ENCODE peak calls at places on chromosomes 1 and 21, in six cellular contexts. V, I, S, Z, T and L are unnamed samples.

GRCh38 chr1:28887418-28887834 is 26.9 kb upstream of the EPB41 start:
- DNase-seq in T (no peak), I (peak; percentile 41), V (peak; percentile 29), S (no peak), Z (peak; percentile 88), L (no peak)

GRCh38 chr1:192952646-192953045 is 106.5 kb downstream of the UCHL5 start:
- DNase-seq in T (no peak), Z (no peak), V (peak; percentile 33), I (no peak), S (peak; percentile 33), L (no peak)

GRCh38 chr1:101002551-101002950 is 23.0 kb downstream of the DPH5 start:
- DNase-seq in I (no peak), S (peak; percentile 47), T (no peak), Z (no peak), V (no peak), L (no peak)

GRCh38 chr21:45286671-45287437 is 841 bp downstream of the POFUT2 start:
- DNase-seq in T (no peak), S (peak; percentile 15), Z (peak; percentile 82), I (no peak), V (peak; percentile 48), L (no peak)

GRCh38 chr1:21840981-21841380 is 28.9 kb downstream of the LDLRAD2 start:
- DNase-seq in T (no peak), S (no peak), V (no peak), Z (no peak), I (no peak), L (no peak)

GRCh38 chr1:29503441-29503840 is 267.1 kb downstream of the PTPRU start:
- DNase-seq in V (no peak), Z (peak; percentile 34), S (no peak), T (no peak), I (no peak), L (no peak)

GRCh38 chr1:33300673-33301072 is 20.2 kb downstream of the A3GALT2 start:
- DNase-seq in S (peak; percentile 86), Z (no peak), T (no peak), I (peak; percentile 46), V (peak; percentile 66), L (peak; percentile 13)

GRCh38 chr1:223136086-223136485 is 7.0 kb downstream of the TLR5 start:
- DNase-seq in I (no peak), S (no peak), Z (peak; percentile 65), T (no peak), V (no peak), L (no peak)

GRCh38 chr1:19405761-19406481 is 79.4 kb downstream of the CAPZB start:
- DNase-seq in I (peak; percentile 33), S (peak; percentile 27), Z (no peak), V (no peak), T (no peak), L (no peak)

GRCh38 chr1:223180803-223181321 is 37.8 kb upstream of the TLR5 start:
- DNase-seq in Z (no peak), T (no peak), I (no peak), V (no peak), S (no peak), L (no peak)

GRCh38 chr1:47575855-47576757 is 138.3 kb downstream of the FOXD2 start:
- DNase-seq in T (no peak), V (peak; percentile 56), I (no peak), Z (peak; percentile 20), S (peak; percentile 56), L (peak; percentile 11)

GRCh38 chr1:206703647-206704046 is 18.9 kb downstream of the MAPKAPK2 start:
- DNase-seq in T (no peak), S (peak; percentile 49), I (no peak), Z (no peak), V (no peak), L (no peak)

GRCh38 chr1:228830185-228830953 is 95.1 kb downstream of the RHOU start:
- DNase-seq in I (no peak), V (no peak), Z (no peak), T (no peak), S (no peak), L (no peak)

GRCh38 chr1:227785094-227785811 is 30.2 kb upstream of the PRSS38 start:
- DNase-seq in T (no peak), S (no peak), I (peak; percentile 9), Z (peak; percentile 57), V (no peak), L (no peak)

GRCh38 chr1:200805719-200806118 is 67.0 kb downstream of the CAMSAP2 start:
- DNase-seq in Z (no peak), V (no peak), I (no peak), S (no peak), T (no peak), L (no peak)

GRCh38 chr1:28341591-28341990 is 12.8 kb downstream of the MED18 start:
- DNase-seq in V (no peak), T (no peak), I (no peak), S (peak; percentile 45), Z (no peak), L (peak; percentile 15)

GRCh38 chr1:3419415-3420204 is 34.9 kb upstream of the ARHGEF16 start:
- DNase-seq in S (no peak), T (no peak), V (no peak), Z (no peak), I (peak; percentile 64), L (peak; percentile 30)

GRCh38 chr1:28163496-28164120 is 12.9 kb downstream of the PTAFR start:
- DNase-seq in Z (no peak), S (peak; percentile 16), T (no peak), V (no peak), I (peak; percentile 41), L (peak; percentile 62)

GRCh38 chr1:50553921-50554320 is 130.7 kb upstream of the DMRTA2 start:
- DNase-seq in T (no peak), Z (no peak), S (no peak), V (no peak), I (no peak), L (no peak)

GRCh38 chr21:37914211-37914900 is 1.9 kb downstream of the KCNJ6 start:
- DNase-seq in Z (no peak), I (no peak), T (no peak), V (peak; percentile 54), S (peak; percentile 22), L (no peak)

GRCh38 chr21:37917612-37918011 is 1.4 kb upstream of the KCNJ6 start:
- DNase-seq in V (peak; percentile 69), I (no peak), T (peak; percentile 33), Z (no peak), S (peak; percentile 87), L (no peak)

GRCh38 chr21:37915941-37916794 is at the start of gene KCNJ6:
- DNase-seq in V (peak; percentile 75), Z (no peak), S (peak; percentile 52), T (peak; percentile 58), I (no peak), L (peak; percentile 51)

GRCh38 chr21:37915516-37915915 is 741 bp downstream of the KCNJ6 start:
- DNase-seq in I (no peak), V (no peak), S (no peak), T (no peak), Z (no peak), L (no peak)

GRCh38 chr21:37916795-37917142 is 512 bp upstream of the KCNJ6 start:
- DNase-seq in Z (no peak), S (no peak), I (no peak), V (peak; percentile 50), T (peak; percentile 49), L (no peak)
- H3K4me3 ChIP-seq in Z (no peak overlapping the region), S (no peak overlapping the region), I (no peak overlapping the region), V (peak overlapping the region; percentile 67), T (peak overlapping the region; percentile 59), L (no peak overlapping the region)

GRCh38 chr1:4624141-4624715 is 30.2 kb upstream of the AJAP1 start:
- DNase-seq in S (no peak), V (no peak), I (no peak), T (no peak), Z (no peak), L (no peak)
- H3K4me3 ChIP-seq in S (no peak overlapping the region), V (no peak overlapping the region), I (no peak overlapping the region), T (no peak overlapping the region), Z (no peak overlapping the region), L (no peak overlapping the region)

GRCh38 chr1:248793592-248793991 is 32.1 kb downstream of the SH3BP5L start:
- DNase-seq in Z (no peak), T (no peak), V (no peak), S (no peak), I (no peak), L (no peak)
- H3K4me3 ChIP-seq in Z (no peak overlapping the region), T (no peak overlapping the region), V (no peak overlapping the region), S (no peak overlapping the region), I (no peak overlapping the region), L (no peak overlapping the region)

GRCh38 chr1:26289158-26290059 is 9.5 kb downstream of the SH3BGRL3 start:
- DNase-seq in T (no peak), V (no peak), I (no peak), S (no peak), Z (no peak), L (no peak)

GRCh38 chr1:26290416-26291261 is 10.8 kb downstream of the SH3BGRL3 start:
- DNase-seq in S (no peak), V (no peak), T (no peak), Z (no peak), I (no peak), L (no peak)

GRCh38 chr1:26288311-26288941 is 8.5 kb downstream of the SH3BGRL3 start:
- DNase-seq in S (peak; percentile 30), T (no peak), V (no peak), Z (no peak), I (peak; percentile 51), L (no peak)

GRCh38 chr1:26291433-26291832 is 11.5 kb downstream of the SH3BGRL3 start:
- DNase-seq in V (no peak), I (no peak), Z (no peak), T (no peak), S (no peak), L (no peak)

GRCh38 chr1:26290061-26290415 is 10.2 kb downstream of the SH3BGRL3 start:
- DNase-seq in I (no peak), S (no peak), V (no peak), T (no peak), Z (no peak), L (no peak)
- H3K4me3 ChIP-seq in I (no peak overlapping the region), S (no peak overlapping the region), V (no peak overlapping the region), T (no peak overlapping the region), Z (no peak overlapping the region), L (no peak overlapping the region)

DNA sequence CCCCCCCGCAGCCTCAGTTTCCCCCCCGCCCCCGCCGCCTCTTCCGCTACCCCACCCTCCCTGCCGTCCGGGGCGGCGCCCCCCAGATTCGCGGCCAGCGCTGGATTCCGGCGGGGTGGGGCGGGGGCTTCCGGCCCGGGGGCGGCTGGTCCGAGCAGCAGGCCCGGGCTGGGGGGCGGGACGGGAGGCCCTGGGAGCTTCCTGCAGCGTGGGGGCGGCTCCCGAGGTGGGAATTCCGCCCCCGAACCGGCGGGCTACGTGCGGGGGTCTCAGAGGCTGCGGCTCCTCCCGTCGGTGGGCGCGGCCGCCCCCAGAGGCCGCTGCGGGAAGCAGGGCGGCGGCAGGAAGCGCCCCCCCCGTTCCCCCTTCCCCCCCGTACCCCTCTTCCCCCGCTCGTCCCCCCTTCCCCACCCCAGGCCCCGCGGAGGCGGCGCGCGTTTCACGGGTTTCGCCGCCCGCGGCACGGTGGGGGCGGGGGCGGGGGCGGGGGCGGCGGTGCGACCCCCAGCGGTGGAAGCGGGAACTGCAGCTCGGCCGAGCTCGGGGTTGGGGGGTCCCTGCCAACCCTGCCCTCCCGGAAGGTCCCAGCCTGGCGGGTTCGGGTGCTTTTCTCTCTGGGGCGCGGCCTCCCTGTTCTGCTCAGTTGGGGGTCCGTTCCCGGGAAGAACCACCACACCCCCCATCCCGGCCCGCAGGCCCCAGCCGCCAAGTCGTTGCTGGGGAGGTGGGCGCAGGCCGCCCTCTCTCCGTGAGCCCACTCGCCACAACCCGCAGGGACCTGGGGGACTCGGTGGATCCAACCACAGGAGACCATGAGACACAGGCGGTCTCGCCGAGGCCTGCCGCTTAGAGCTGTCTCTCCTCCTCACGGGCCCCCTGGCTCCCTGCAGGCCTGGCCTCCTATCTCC is 76.3 kb downstream of the MORN1 start:
- DNase-seq in S (peak; percentile 39), T (peak; percentile 35), V (peak; percentile 72), Z (peak; percentile 94), I (peak; percentile 48), L (peak; percentile 84)
- H3K4me3 ChIP-seq in S (peak overlapping the region; percentile 44), T (peak overlapping the region; percentile 85), V (no peak overlapping the region), Z (peak overlapping the region; percentile 10), I (peak overlapping the region; percentile 56), L (peak overlapping the region; percentile 53)